ENCODE peak calls at places on chromosome 3, in six cellular contexts. W is body of pancreas, D is A549, O is IMR-90, S is upper lobe of left lung, Q is transverse colon. C is an unnamed sample.

GRCh38 chr3:56835626-56836025 is 33.9 kb upstream of the ARHGEF3 start:
- DNase-seq in W (no peak), D (no peak), O (peak), S (no peak), Q (no peak), C (no peak)

GRCh38 chr3:192467230-192468186 is 259.8 kb downstream of the FGF12 start:
- DNase-seq in W (peak), D (peak), O (peak), S (no peak), Q (peak), C (no peak)

GRCh38 chr3:156216852-156217251 is 96.5 kb downstream of the KCNAB1 start:
- DNase-seq in W (no peak), D (no peak), O (no peak), S (no peak), Q (no peak), C (no peak)

GRCh38 chr3:190830031-190830430 is 32.5 kb downstream of the GMNC start:
- DNase-seq in W (no peak), D (no peak), O (no peak), S (no peak), Q (no peak), C (no peak)

GRCh38 chr3:43960448-43960840 is 269.7 kb downstream of the ABHD5 start:
- DNase-seq in W (no peak), D (no peak), O (no peak), S (no peak), Q (no peak), C (no peak)

GRCh38 chr3:65238652-65239051 is 550.9 kb upstream of the ADAMTS9 start:
- DNase-seq in W (no peak), D (no peak), O (no peak), S (no peak), Q (no peak), C (no peak)

GRCh38 chr3:142586803-142587406 is 8.4 kb upstream of the ATR start:
- DNase-seq in W (peak), D (peak), O (peak), S (no peak), Q (peak), C (no peak)

GRCh38 chr3:110576962-110577361 is 494.7 kb upstream of the NECTIN3 start:
- DNase-seq in W (no peak), D (peak), O (peak), S (no peak), Q (no peak), C (peak)

GRCh38 chr3:141305436-141305835 is 62.9 kb upstream of the ZBTB38 start:
- DNase-seq in W (no peak), D (peak), O (peak), S (no peak), Q (no peak), C (no peak)

GRCh38 chr3:104132566-104132997 is 1234.1 kb upstream of the ALCAM start:
- DNase-seq in W (no peak), D (no peak), O (no peak), S (no peak), Q (no peak), C (no peak)

GRCh38 chr3:181326637-181327223 is 337.2 kb upstream of the DNAJC19 start:
- DNase-seq in W (no peak), D (peak), O (no peak), S (no peak), Q (no peak), C (no peak)

GRCh38 chr3:30632065-30632464 is 25.7 kb downstream of the TGFBR2 start:
- DNase-seq in W (no peak), D (no peak), O (no peak), S (no peak), Q (no peak), C (no peak)

GRCh38 chr3:50205719-50206276 is 727 bp downstream of the SLC38A3 start:
- DNase-seq in W (peak), D (no peak), O (no peak), S (peak), Q (peak), C (no peak)

GRCh38 chr3:116388867-116389385 is 56.4 kb downstream of the LSAMP start:
- DNase-seq in W (no peak), D (no peak), O (no peak), S (no peak), Q (no peak), C (no peak)

GRCh38 chr3:133944181-133944580 is 48.5 kb upstream of the RAB6B start:
- DNase-seq in W (no peak), D (peak), O (peak), S (no peak), Q (no peak), C (no peak)

GRCh38 chr3:149909923-149910322 is 60.8 kb downstream of the PFN2 start:
- DNase-seq in W (no peak), D (no peak), O (no peak), S (no peak), Q (no peak), C (no peak)

GRCh38 chr3:48155122-48155521 is 33.1 kb downstream of the CDC25A start:
- DNase-seq in W (no peak), D (peak), O (peak), S (no peak), Q (no peak), C (no peak)

GRCh38 chr3:14822875-14823807 is 4.4 kb downstream of the FGD5 start:
- DNase-seq in W (no peak), D (no peak), O (no peak), S (no peak), Q (no peak), C (no peak)

GRCh38 chr3:179811321-179812095 is 158.7 kb downstream of the USP13 start:
- DNase-seq in W (peak), D (peak), O (peak), S (no peak), Q (peak), C (no peak)

GRCh38 chr3:47512416-47513124 is 942 bp downstream of the ELP6 start:
- DNase-seq in W (peak), D (no peak), O (no peak), S (peak), Q (peak), C (peak)

GRCh38 chr3:39184968-39185285 is 7.5 kb downstream of the XIRP1 start:
- DNase-seq in W (no peak), D (no peak), O (no peak), S (no peak), Q (no peak), C (no peak)

GRCh38 chr3:101848754-101849713 is at the start of gene NFKBIZ:
- DNase-seq in W (peak), D (peak), O (peak), S (peak), Q (peak), C (peak)

GRCh38 chr3:53938645-53939044 is 47.0 kb upstream of the SELENOK start:
- DNase-seq in W (peak), D (peak), O (peak), S (no peak), Q (peak), C (no peak)

GRCh38 chr3:58323795-58324674 is 8.7 kb upstream of the PXK start:
- DNase-seq in W (no peak), D (no peak), O (peak), S (no peak), Q (no peak), C (no peak)

GRCh38 chr3:188697127-188697526 is 474.6 kb upstream of the TPRG1 start:
- DNase-seq in W (no peak), D (no peak), O (no peak), S (no peak), Q (no peak), C (no peak)

GRCh38 chr3:100602506-100603444 is 6.6 kb upstream of the ADGRG7 start:
- DNase-seq in W (no peak), D (peak), O (peak), S (no peak), Q (no peak), C (no peak)

GRCh38 chr3:127775398-127776109 is 46.8 kb downstream of the MGLL start:
- DNase-seq in W (no peak), D (no peak), O (peak), S (no peak), Q (no peak), C (no peak)

GRCh38 chr3:156511987-156512677 is 42.8 kb downstream of the SSR3 start:
- DNase-seq in W (no peak), D (no peak), O (no peak), S (no peak), Q (no peak), C (no peak)

GRCh38 chr3:48412375-48413001 is 17.4 kb downstream of the PLXNB1 start:
- DNase-seq in W (no peak), D (no peak), O (no peak), S (peak), Q (no peak), C (no peak)

DNA sequence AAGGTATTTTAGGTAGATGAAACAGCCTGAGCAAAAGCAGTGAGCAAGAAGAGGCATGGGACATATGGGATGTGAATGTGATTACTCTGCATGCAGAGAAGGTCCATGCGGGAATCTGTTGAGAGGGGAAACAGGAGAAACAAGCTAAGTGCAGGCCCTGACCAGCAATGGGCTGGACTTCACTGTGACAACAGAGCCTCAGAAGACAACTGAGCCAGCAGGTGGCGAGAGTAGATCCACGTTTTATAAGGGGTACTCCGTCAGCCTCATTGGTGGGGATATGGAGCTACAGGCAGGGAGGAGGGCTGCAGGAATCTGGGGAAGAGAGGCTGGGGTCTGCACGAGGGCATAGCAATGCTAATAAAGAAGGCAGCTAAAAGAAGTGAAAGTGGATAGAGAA is 405.9 kb upstream of the LMCD1 start:
- DNase-seq in W (no peak), D (peak), O (no peak), S (no peak), Q (no peak), C (no peak)
- TF ChIP-seq CTCF in W (no peak), D (no peak), O (no peak), S (no peak), Q (no peak), C (no peak)

DNA sequence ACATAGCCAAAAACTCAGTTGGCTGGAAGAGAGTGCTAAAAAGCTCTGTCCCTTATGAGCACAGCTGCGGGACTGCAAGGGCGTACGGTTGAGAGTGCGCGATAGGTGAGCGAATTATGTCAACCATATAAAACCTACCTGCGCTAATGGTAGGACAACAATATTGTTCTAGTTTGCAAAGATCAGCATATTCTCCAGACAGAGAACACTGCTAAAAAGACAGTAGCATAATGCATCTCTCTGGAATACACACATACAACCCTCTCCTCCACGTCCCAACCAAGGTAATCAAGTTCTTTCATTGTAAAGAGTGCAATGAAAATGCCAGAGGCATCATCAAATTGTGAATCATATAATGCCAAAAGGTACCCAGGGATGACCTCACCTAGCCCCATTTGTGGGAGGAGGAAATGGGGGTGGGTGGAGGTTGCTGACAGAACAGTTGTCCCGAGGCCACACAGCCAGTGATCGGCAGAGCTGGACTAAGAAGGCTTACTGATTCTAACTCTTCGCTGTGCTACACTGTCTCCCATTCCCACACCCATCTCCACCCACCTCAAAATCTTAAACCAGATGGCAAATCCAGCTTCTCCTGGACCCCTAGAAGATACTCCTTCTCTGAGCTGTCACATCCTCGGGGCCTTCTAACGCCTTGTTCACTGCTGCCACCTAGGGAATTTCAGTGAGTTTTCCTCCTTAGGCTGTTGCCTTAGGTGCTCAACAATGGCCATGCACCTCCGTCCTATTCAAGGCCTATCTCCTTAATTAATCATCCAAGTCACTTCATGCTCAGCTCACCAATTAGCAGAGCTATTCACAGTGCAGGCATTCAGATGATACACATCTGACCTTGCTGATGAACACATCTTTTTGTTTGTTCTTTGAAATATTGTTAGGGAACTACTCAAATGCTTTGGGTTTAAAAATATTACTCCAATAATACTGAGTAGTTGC is 60.7 kb downstream of the RPL22L1 start:
- DNase-seq in W (peak), D (peak), O (peak), S (no peak), Q (peak), C (no peak)
- TF ChIP-seq POLR2A in W (no peak), D (no peak), O (no peak), S (no peak), Q (no peak), C (no peak)

GRCh38 chr3:165545059-165545458 is 292.2 kb downstream of the BCHE start:
- DNase-seq in W (no peak), D (no peak), O (no peak), S (no peak), Q (no peak), C (no peak)
- H3K4me3 ChIP-seq in W (no peak), D (no peak), O (no peak), S (no peak), Q (no peak), C (no peak)

DNA sequence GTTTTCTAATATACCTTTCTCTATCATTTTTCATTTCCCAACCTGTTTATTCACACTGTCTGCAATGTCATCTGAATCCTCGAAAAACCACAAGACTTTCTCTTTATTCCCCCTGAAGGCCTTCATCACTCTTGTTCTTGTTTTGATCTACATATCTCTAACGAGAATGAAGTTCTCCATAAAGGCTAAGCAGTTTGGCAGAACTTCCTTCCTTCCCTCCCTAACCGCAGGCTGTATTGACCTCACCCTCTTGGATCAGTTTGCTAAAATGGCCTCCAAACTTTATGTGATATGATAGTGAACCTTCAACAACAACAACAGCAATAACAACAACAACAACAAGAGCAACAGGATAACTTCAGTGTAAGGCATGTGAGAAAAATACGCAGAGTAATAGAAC is 392.8 kb downstream of the TIGIT start:
- DNase-seq in W (no peak), D (no peak), O (no peak), S (no peak), Q (no peak), C (no peak)
- TF ChIP-seq CTCF in W (no peak), D (no peak), O (no peak), S (no peak), Q (no peak), C (no peak)

GRCh38 chr3:119240582-119241434 is at the start of gene B4GALT4:
- DNase-seq in W (peak), D (peak), O (peak), S (peak), Q (peak), C (peak)
- TF ChIP-seq POLR2A in W (peak), D (peak), O (peak), S (peak), Q (peak), C (no peak)

DNA sequence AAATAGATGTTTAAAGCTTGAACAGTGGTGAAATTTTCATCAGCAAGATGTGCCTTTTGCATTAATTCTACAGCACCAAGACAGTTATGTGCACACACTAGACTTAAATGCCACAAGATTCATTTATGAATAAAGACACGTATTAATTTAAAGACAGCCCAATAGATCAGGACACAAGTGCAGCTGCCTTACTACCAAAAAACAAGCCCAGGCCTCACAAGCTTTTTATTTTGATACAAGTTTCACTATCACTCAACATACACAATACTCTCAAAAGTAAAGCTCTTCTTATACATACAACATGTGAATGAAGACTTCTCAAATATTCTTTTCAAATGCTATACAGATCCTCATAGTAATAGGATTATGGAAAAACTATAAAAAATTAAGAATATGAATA is 2.4 kb downstream of the ACAP2 start:
- DNase-seq in W (no peak), D (no peak), O (no peak), S (no peak), Q (no peak), C (no peak)
- H3K4me3 ChIP-seq in W (no peak), D (no peak), O (no peak), S (no peak), Q (no peak), C (no peak)

GRCh38 chr3:72334681-72335457 is 513.4 kb downstream of the SHQ1 start:
- DNase-seq in W (no peak), D (no peak), O (no peak), S (no peak), Q (no peak), C (peak)
- TF ChIP-seq CTCF in W (no peak), D (no peak), O (no peak), S (no peak), Q (no peak), C (no peak)

GRCh38 chr3:160437083-160437455 is 12.5 kb downstream of the TRIM59 start:
- DNase-seq in W (no peak), D (no peak), O (no peak), S (no peak), Q (no peak), C (no peak)
- TF ChIP-seq POLR2A in W (no peak), D (no peak), O (no peak), S (no peak), Q (no peak), C (no peak)